ENCODE peak calls at places on chromosomes 2 and 18, in four cellular contexts. J is H1, T is HepG2, L is K562. B is an unnamed sample.
A peak's percentile ranks its signal among the peaks of the same experiment; 100 is the strongest.

GRCh38 chr2:127859712-127860085 is 1.7 kb upstream of the POLR2D start:
- DNase-seq in T (peak; percentile 54), L (peak; percentile 69), J (peak; percentile 54), B (no peak)

GRCh38 chr2:112754562-112754961 is 9.8 kb downstream of the CKAP2L start:
- DNase-seq in L (no peak), J (no peak), T (no peak), B (no peak)

GRCh38 chr2:46648141-46648742 is 168.9 kb downstream of the TMEM247 start:
- DNase-seq in T (peak; percentile 64), J (no peak), L (no peak), B (peak; percentile 38)

GRCh38 chr18:36075862-36076587 is 8.7 kb upstream of the RPRD1A start:
- DNase-seq in T (peak; percentile 58), J (no peak), L (no peak), B (peak; percentile 69)

GRCh38 chr18:77110400-77110799 is 22.2 kb downstream of the MBP start:
- DNase-seq in J (no peak), T (no peak), L (no peak), B (no peak)

GRCh38 chr2:100394111-100394641 is 23.3 kb downstream of the CHST10 start:
- DNase-seq in J (no peak), T (no peak), L (no peak), B (no peak)

GRCh38 chr2:106867231-106867943 is 18.6 kb downstream of the ST6GAL2 start:
- DNase-seq in J (no peak), T (no peak), L (no peak), B (no peak)

GRCh38 chr18:26646897-26647296 is 98.5 kb upstream of the KCTD1 start:
- DNase-seq in J (no peak), T (no peak), L (no peak), B (no peak)

GRCh38 chr2:44975571-44976450 is 33.4 kb downstream of the SIX2 start:
- DNase-seq in T (no peak), J (no peak), L (peak; percentile 34), B (no peak)

GRCh38 chr2:135829420-135829983 is 7.5 kb downstream of the LCT start:
- DNase-seq in L (no peak), T (no peak), J (no peak), B (no peak)

DNA sequence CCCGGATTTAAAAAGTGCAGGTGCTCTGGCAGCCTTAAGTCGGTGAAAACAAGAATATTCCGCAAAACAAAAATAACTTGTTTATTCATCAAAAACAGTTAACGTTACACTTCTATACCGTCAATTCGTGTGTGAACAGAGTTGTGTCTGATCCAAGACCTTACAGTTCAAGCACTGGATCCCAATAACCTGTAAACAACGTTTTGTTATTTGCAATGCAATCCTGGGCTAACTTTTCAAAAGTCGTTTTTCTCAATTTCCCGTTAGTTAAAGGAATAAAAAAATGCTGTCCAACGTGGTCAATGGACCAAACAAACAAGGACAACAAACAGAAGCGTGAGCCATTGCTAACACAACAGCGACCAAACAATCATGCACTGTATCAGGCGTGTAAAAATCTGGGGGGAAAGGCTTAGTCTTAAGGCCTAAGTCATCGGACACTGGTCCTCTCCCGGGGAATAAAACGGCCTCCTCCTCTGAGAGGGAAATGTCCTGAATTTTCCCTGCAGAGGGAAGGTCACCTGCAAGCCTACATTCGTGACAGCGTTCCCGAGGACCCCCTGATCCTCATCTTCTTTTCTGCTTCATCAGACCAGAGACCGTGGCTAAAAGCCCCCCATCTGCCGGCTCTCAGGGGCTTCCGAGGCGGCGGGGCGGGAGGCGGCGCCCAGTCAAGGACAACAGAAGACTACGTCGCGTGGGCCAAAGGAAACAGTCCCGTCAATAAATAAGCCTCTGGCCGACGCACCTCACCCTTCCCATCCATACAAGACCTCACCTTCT is 490 bp downstream of the NDUFS1 start:
- DNase-seq in T (peak; percentile 41), L (no peak), J (no peak), B (peak; percentile 28)
- TF ChIP-seq PHF8 in T (no peak), L (peak; percentile 56), J (no peak), B (peak; percentile 56)

GRCh38 chr2:111698743-111699554 is 185.0 kb downstream of the ANAPC1 start:
- DNase-seq in L (peak; percentile 92), T (peak; percentile 94), J (no peak), B (peak; percentile 97)
- TF ChIP-seq EP300 in L (peak; percentile 86), T (peak; percentile 65), J (no peak), B (peak; percentile 73)

GRCh38 chr2:20015482-20016083 is 3.1 kb upstream of the MATN3 start:
- DNase-seq in L (peak; percentile 45), J (no peak), T (peak; percentile 75), B (peak; percentile 70)
- TF ChIP-seq PHF8 in L (no peak), J (no peak), T (no peak), B (no peak)

GRCh38 chr18:37362158-37362890 is 203.3 kb downstream of the CELF4 start:
- DNase-seq in J (peak; percentile 70), T (peak; percentile 13), L (no peak), B (no peak)
- TF ChIP-seq EP300 in J (no peak), T (no peak), L (no peak), B (no peak)

DNA sequence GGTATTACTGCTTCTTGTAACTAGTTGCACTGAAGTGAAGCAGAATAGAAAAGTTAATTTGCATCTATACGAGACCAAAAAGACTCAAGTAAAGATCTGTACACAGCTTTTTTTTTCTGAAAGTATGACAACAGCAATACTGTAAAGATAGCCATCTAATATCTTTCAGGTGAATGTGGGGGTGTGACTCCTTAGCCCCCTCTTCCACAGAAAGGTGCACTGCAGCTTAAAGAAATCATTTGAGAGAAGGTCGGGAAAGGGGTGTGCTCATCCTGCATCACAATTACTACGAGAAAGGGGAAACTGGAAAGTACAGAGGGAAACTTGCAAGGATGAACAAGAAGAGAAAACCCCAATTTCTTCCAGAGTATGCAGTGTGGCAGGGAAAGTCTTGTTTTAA is 255.6 kb downstream of the CCDC178 start:
- DNase-seq in J (no peak), T (no peak), L (peak; percentile 7), B (no peak)
- TF ChIP-seq PHF8 in J (no peak), T (no peak), L (no peak), B (no peak)

DNA sequence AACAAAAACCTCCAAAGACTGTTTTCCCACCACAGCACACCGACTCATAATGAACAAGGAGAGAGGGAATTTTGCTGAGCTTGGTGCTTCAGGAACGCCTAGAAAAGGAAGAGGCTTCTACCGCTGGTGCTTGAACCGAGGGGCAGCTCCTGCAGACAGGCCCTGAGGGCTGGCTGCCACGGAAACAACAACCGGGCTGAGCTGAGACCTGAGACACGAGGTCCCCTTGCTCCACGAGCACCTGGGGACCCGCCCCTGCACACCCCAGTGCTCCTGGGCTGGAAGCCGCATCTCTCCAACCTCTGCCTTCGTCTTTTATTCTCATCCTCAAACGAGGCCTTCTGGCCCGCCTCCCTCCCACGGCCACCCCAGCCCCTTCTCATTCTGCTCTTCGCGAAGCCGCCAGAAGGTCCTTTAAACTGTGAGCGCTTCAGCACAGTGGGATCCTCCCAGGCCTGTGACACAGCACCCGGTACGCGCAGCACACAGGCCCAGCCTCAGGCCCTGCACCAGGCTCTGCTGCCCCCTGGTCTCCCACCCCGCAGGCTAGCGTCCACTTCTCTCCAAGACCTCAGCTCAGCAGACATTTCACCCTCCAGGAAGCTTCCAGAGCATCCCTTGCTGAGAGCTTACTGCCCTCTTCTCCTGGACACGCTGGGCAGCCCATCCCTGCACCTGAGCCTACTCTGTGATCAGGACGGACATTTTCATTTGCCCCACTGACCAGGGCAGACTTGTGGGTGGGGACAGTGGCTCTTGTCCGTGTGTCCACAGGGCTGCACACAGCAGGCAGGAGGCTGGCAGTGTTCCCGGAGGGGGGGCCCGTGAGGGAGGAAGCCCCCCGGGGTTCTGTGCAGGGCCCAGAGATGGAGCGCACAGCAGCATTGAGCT is 149.8 kb downstream of the PXDN start:
- DNase-seq in T (no peak), J (no peak), L (no peak), B (no peak)
- TF ChIP-seq EP300 in T (no peak), J (no peak), L (no peak), B (no peak)

DNA sequence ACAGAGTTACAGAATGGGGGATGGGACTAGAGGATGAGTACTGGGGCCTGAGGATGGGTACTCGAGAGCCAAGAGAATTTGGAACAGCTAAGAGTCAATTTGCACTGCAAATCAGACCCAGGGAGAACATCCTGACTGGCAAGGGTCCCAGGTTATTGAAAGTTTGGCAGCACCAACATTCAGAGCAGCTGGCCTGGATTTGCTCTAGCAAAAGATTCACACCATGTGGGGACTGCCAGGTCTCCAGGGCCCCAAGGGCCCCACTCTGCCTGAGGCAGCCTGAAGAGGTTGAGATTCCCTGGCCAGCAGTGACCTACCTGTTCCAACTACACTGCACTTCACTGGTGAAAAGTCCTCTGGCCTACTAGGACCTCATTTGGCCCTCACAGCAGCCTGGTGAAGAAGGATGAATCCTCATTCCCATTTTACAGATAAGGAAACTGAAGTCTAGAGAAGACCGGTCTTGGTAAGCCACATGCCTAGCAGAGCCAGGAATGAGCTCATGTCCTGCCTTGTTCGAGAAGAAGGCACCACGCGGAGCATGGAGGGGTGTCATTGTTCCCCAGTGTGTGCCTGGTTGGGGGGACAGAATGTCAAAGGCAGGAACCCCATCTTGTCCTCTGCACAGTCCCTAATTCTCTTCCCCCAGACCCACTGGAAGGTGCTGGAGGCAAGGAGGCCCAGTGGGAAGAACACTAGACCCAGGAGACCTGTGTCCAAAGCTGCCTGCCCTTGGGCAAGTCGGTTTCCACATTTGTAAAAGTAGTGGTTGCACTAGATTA is 258.6 kb downstream of the TNS1 start:
- DNase-seq in J (no peak), L (no peak), T (no peak), B (no peak)
- TF ChIP-seq PHF8 in J (no peak), L (no peak), T (no peak), B (no peak)

DNA sequence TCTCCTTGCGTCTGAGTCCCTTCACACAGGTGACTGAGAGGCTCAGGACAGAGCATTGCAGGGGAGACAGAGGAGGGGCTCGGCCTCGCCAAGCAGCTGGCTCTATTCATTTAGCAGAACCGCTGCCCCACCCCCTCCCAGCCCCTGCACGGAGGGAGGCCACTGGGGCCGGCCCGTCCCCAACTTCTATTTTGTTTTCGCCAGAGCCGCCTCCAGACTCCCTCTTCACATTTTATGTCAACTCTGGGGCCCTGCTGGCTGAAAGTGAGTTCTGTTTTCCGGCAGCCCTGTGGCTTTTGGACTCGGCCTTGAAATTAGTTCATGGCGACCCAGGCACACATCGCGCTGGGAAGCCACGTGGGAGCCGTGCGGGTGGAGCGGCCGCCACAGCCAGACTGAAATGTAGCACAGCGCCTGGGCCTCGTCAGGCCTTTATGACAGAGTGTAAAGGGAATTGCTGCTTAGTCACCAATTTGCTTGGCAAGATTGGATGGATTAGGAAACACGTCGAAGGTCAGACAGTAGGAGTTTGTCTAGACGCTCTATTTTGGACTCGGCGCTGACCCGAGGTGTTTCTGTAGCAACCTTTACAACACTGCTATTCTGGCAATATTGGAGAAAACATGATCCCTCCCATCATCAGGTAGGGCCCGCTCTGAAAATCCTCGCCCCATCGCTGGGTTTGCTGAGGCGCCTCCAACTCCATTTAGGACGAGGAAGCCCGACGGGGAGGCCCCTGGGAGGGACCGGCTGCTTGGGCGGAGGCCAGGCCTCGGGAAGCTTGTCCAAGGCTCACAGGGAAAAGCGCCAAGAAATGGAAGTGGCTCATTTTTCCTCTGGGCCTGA is 90.7 kb upstream of the CTDP1 start:
- DNase-seq in T (peak; percentile 47), J (no peak), L (no peak), B (no peak)
- TF ChIP-seq EP300 in T (no peak), J (no peak), L (no peak), B (no peak)

B was measured in A549.